ENCODE peak calls at places on chromosomes 1 and 21, in nine cellular contexts. R, G, Q, H, C, Z, I, E and D are unnamed samples.
A peak's percentile ranks its signal among the peaks of the same experiment; 100 is the strongest.

GRCh38 chr1:220565670-220566069 is 37.7 kb downstream of the MARK1 start:
- DNase-seq in R (no peak), G (no peak), Q (no peak), H (no peak), C (no peak), Z (no peak), I (no peak), E (no peak), D (no peak)

GRCh38 chr1:232684331-232685105 is 54.6 kb upstream of the SIPA1L2 start:
- DNase-seq in R (no peak), G (no peak), Q (no peak), H (no peak), C (no peak), Z (no peak), I (peak; percentile 48), E (no peak), D (no peak)

GRCh38 chr1:6005276-6005917 is 13.2 kb upstream of the NPHP4 start:
- DNase-seq in R (no peak), G (no peak), Q (no peak), H (no peak), C (no peak), Z (no peak), I (no peak), E (peak; percentile 13), D (no peak)

GRCh38 chr1:222416001-222416791 is 131.7 kb downstream of the HHIPL2 start:
- DNase-seq in R (no peak), G (no peak), Q (no peak), H (no peak), C (no peak), Z (peak; percentile 8), I (no peak), E (no peak), D (no peak)

GRCh38 chr1:152495066-152495675 is 15.4 kb upstream of the LCE5A start:
- DNase-seq in R (no peak), G (no peak), Q (peak; percentile 11), H (no peak), C (no peak), Z (no peak), I (no peak), E (no peak), D (peak; percentile 22)

GRCh38 chr1:44559361-44559760 is 114.9 kb downstream of the TMEM53 start:
- DNase-seq in R (no peak), G (no peak), Q (no peak), H (no peak), C (no peak), Z (no peak), I (no peak), E (no peak), D (no peak)

GRCh38 chr1:233904979-233905415 is 521 bp downstream of the SLC35F3 start:
- DNase-seq in R (no peak), G (no peak), Q (peak; percentile 60), H (no peak), C (no peak), Z (no peak), I (no peak), E (no peak), D (no peak)

GRCh38 chr1:47763456-47764171 is 233.6 kb downstream of the TRABD2B start:
- DNase-seq in R (peak; percentile 91), G (no peak), Q (no peak), H (no peak), C (no peak), Z (peak; percentile 7), I (peak; percentile 13), E (no peak), D (no peak)

GRCh38 chr21:44911384-44912157 is 9.1 kb downstream of the ITGB2 start:
- DNase-seq in R (peak; percentile 86), G (peak; percentile 83), Q (peak; percentile 84), H (no peak), C (no peak), Z (no peak), I (no peak), E (peak; percentile 82), D (no peak)

GRCh38 chr21:33299181-33299752 is 25.5 kb upstream of the IFNAR1 start:
- DNase-seq in R (no peak), G (no peak), Q (peak; percentile 47), H (no peak), C (no peak), Z (no peak), I (no peak), E (no peak), D (no peak)

GRCh38 chr1:49016030-49016991 is 239.6 kb upstream of the BEND5 start:
- DNase-seq in R (no peak), G (no peak), Q (no peak), H (no peak), C (no peak), Z (no peak), I (no peak), E (no peak), D (no peak)
- TF ChIP-seq CTCF in R (no peak), G (no peak), Q (no peak), H (no peak), C (no peak), Z (no peak), I (peak; percentile 4), E (no peak), D (no peak)

GRCh38 chr1:231626951-231627614 is 493 bp downstream of the DISC1 start:
- DNase-seq in R (peak; percentile 26), G (peak; percentile 63), Q (peak; percentile 64), H (no peak), C (peak; percentile 58), Z (peak; percentile 41), I (peak; percentile 30), E (peak; percentile 80), D (peak; percentile 49)

GRCh38 chr1:231628207-231628876 is 1.8 kb downstream of the DISC1 start:
- DNase-seq in R (no peak), G (no peak), Q (no peak), H (no peak), C (no peak), Z (peak; percentile 74), I (no peak), E (no peak), D (no peak)

GRCh38 chr1:231629132-231629531 is 2.5 kb downstream of the DISC1 start:
- DNase-seq in R (no peak), G (no peak), Q (no peak), H (no peak), C (no peak), Z (peak; percentile 74), I (peak; percentile 38), E (peak; percentile 31), D (peak; percentile 48)

GRCh38 chr1:231625975-231626534 is 535 bp upstream of the DISC1 start:
- DNase-seq in R (no peak), G (no peak), Q (peak; percentile 4), H (no peak), C (no peak), Z (no peak), I (no peak), E (no peak), D (no peak)

GRCh38 chr1:231626535-231626950 is at the start of gene DISC1:
- DNase-seq in R (peak; percentile 62), G (peak; percentile 82), Q (peak; percentile 93), H (peak; percentile 56), C (peak; percentile 89), Z (peak; percentile 94), I (peak; percentile 89), E (peak; percentile 86), D (peak; percentile 84)
- H3K4me3 ChIP-seq in R (peak within 1 kb of the TSS; percentile 84), G (peak within 1 kb of the TSS; percentile 97), Q (peak within 1 kb of the TSS; percentile 84), H (peak within 1 kb of the TSS; percentile 81), C (peak within 1 kb of the TSS; percentile 52), Z (peak within 1 kb of the TSS; percentile 81), I (peak within 1 kb of the TSS; percentile 84), E (peak within 1 kb of the TSS; percentile 95), D (peak within 1 kb of the TSS; percentile 78)

GRCh38 chr21:37119421-37120218 is 46.6 kb downstream of the TTC3 start:
- DNase-seq in R (no peak), G (no peak), Q (no peak), H (no peak), C (no peak), Z (no peak), I (no peak), E (no peak), D (peak; percentile 45)
- TF ChIP-seq CTCF in R (no peak), G (no peak), Q (no peak), H (peak; percentile 9), C (no peak), Z (peak; percentile 10), I (peak; percentile 21), E (no peak), D (peak; percentile 30)

GRCh38 chr1:165580931-165581871 is 37.4 kb downstream of the LRRC52 start:
- DNase-seq in R (no peak), G (no peak), Q (no peak), H (no peak), C (no peak), Z (peak; percentile 7), I (no peak), E (no peak), D (no peak)
- H3K4me3 ChIP-seq in R (no peak overlapping the region), G (no peak overlapping the region), Q (no peak overlapping the region), H (no peak overlapping the region), C (no peak overlapping the region), Z (no peak overlapping the region), I (no peak overlapping the region), E (no peak overlapping the region), D (no peak overlapping the region)

DNA sequence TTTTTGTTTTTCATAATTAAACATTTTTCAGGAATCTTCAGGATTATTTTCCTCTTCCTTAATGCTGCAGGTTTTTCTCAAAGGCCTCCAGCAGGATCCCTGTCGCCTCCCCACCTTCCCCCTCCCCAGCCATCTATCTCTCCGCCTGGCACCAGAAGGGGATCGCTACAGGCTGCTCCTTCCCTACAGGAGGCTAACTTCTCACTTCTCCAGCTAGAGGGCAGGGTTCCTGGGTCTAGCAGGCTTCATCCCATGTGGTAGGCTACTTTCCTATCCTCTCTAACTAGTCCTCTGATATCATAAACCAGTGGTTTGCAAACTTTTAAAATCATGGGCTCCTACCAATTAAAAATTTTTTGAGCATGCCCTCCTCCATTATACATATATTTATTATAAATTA is 104.1 kb downstream of the KCNN3 start:
- DNase-seq in R (no peak), G (no peak), Q (peak; percentile 5), H (no peak), C (no peak), Z (peak; percentile 30), I (peak; percentile 29), E (no peak), D (peak; percentile 51)
- TF ChIP-seq CTCF in R (no peak), G (no peak), Q (peak; percentile 50), H (peak; percentile 60), C (no peak), Z (peak; percentile 55), I (peak; percentile 74), E (peak; percentile 56), D (peak; percentile 56)

GRCh38 chr21:29155933-29156260 is 25.5 kb downstream of the MAP3K7CL start:
- DNase-seq in R (no peak), G (no peak), Q (no peak), H (no peak), C (no peak), Z (no peak), I (no peak), E (no peak), D (no peak)
- H3K4me3 ChIP-seq in R (peak overlapping the region; percentile 18), G (no peak overlapping the region), Q (no peak overlapping the region), H (no peak overlapping the region), C (no peak overlapping the region), Z (peak overlapping the region; percentile 43), I (no peak overlapping the region), E (peak overlapping the region; percentile 58), D (peak overlapping the region; percentile 44)

GRCh38 chr1:81811757-81812371 is 11.1 kb downstream of the ADGRL2 start:
- DNase-seq in R (no peak), G (no peak), Q (no peak), H (no peak), C (no peak), Z (peak; percentile 5), I (no peak), E (no peak), D (no peak)
- TF ChIP-seq CTCF in R (peak; percentile 7), G (no peak), Q (peak; percentile 57), H (peak; percentile 6), C (no peak), Z (peak; percentile 20), I (no peak), E (peak; percentile 41), D (peak; percentile 37)